ENCODE peak calls at places on chromosomes 13 and 19, in seven cellular contexts. One of them, this sample, is unnamed.

GRCh38 chr19:16612631-16613030 is 15.4 kb downstream of the MED26 start:
- DNase-seq in K562: no peak
- DNase-seq in HCT116: no peak
- DNase-seq in H1: no peak
- DNase-seq in SK-N-SH: no peak
- DNase-seq in GM12878: no peak
- DNase-seq in HepG2: no peak
- DNase-seq in this sample: no peak

GRCh38 chr13:113880651-113881611 is 17.1 kb upstream of the GAS6 start:
- DNase-seq in K562: no peak
- DNase-seq in HCT116: no peak
- DNase-seq in H1: no peak
- DNase-seq in SK-N-SH: no peak
- DNase-seq in GM12878: no peak
- DNase-seq in HepG2: no peak
- DNase-seq in this sample: no peak

GRCh38 chr13:87671824-87672603 is 843 bp downstream of the SLITRK5 start:
- DNase-seq in K562: no peak
- DNase-seq in HCT116: no peak
- DNase-seq in H1: no peak
- DNase-seq in SK-N-SH: peak
- DNase-seq in GM12878: no peak
- DNase-seq in HepG2: no peak
- DNase-seq in this sample: no peak

GRCh38 chr19:34254552-34255432 is at the start of gene GARRE1:
- DNase-seq in K562: peak
- DNase-seq in HCT116: no peak
- DNase-seq in H1: no peak
- DNase-seq in SK-N-SH: peak
- DNase-seq in GM12878: no peak
- DNase-seq in HepG2: no peak
- DNase-seq in this sample: peak

GRCh38 chr19:42064432-42064831 is 5.6 kb downstream of the GRIK5 start:
- DNase-seq in K562: no peak
- DNase-seq in HCT116: no peak
- DNase-seq in H1: no peak
- DNase-seq in SK-N-SH: no peak
- DNase-seq in GM12878: no peak
- DNase-seq in HepG2: no peak
- DNase-seq in this sample: no peak

GRCh38 chr13:22336460-22336859 is 665.6 kb downstream of the FGF9 start:
- DNase-seq in K562: no peak
- DNase-seq in HCT116: no peak
- DNase-seq in H1: no peak
- DNase-seq in SK-N-SH: no peak
- DNase-seq in GM12878: no peak
- DNase-seq in HepG2: no peak
- DNase-seq in this sample: no peak

GRCh38 chr19:21848706-21849105 is 12.7 kb upstream of the ZNF43 start:
- DNase-seq in K562: no peak
- DNase-seq in HCT116: no peak
- DNase-seq in H1: no peak
- DNase-seq in SK-N-SH: no peak
- DNase-seq in GM12878: no peak
- DNase-seq in HepG2: no peak
- DNase-seq in this sample: peak

GRCh38 chr19:10568444-10568825 is 344 bp downstream of the CDKN2D start:
- DNase-seq in K562: no peak
- DNase-seq in HCT116: no peak
- DNase-seq in H1: no peak
- DNase-seq in SK-N-SH: no peak
- DNase-seq in GM12878: no peak
- DNase-seq in HepG2: no peak
- DNase-seq in this sample: peak

GRCh38 chr19:47186337-47187022 is 44.5 kb downstream of the BBC3 start:
- DNase-seq in K562: no peak
- DNase-seq in HCT116: no peak
- DNase-seq in H1: no peak
- DNase-seq in SK-N-SH: peak
- DNase-seq in GM12878: peak
- DNase-seq in HepG2: no peak
- DNase-seq in this sample: no peak

GRCh38 chr13:32988588-32989256 is 27.5 kb upstream of the KL start:
- DNase-seq in K562: no peak
- DNase-seq in HCT116: no peak
- DNase-seq in H1: no peak
- DNase-seq in SK-N-SH: no peak
- DNase-seq in GM12878: no peak
- DNase-seq in HepG2: no peak
- DNase-seq in this sample: no peak

GRCh38 chr13:98172570-98173405 is 4.3 kb downstream of the RNF113B start:
- DNase-seq in K562: no peak
- DNase-seq in HCT116: no peak
- DNase-seq in H1: no peak
- DNase-seq in SK-N-SH: peak
- DNase-seq in GM12878: no peak
- DNase-seq in HepG2: no peak
- DNase-seq in this sample: peak

GRCh38 chr19:2578391-2578826 is 102.5 kb downstream of the GADD45B start:
- DNase-seq in K562: no peak
- DNase-seq in HCT116: no peak
- DNase-seq in H1: no peak
- DNase-seq in SK-N-SH: no peak
- DNase-seq in GM12878: no peak
- DNase-seq in HepG2: no peak
- DNase-seq in this sample: peak

GRCh38 chr13:71021810-71022422 is 845.1 kb downstream of the DACH1 start:
- DNase-seq in K562: no peak
- DNase-seq in HCT116: no peak
- DNase-seq in H1: no peak
- DNase-seq in SK-N-SH: no peak
- DNase-seq in GM12878: no peak
- DNase-seq in HepG2: no peak
- DNase-seq in this sample: no peak

GRCh38 chr19:48186541-48186991 is 16.1 kb downstream of the ZSWIM9 start:
- DNase-seq in K562: no peak
- DNase-seq in HCT116: no peak
- DNase-seq in H1: no peak
- DNase-seq in SK-N-SH: no peak
- DNase-seq in GM12878: no peak
- DNase-seq in HepG2: no peak
- DNase-seq in this sample: no peak

DNA sequence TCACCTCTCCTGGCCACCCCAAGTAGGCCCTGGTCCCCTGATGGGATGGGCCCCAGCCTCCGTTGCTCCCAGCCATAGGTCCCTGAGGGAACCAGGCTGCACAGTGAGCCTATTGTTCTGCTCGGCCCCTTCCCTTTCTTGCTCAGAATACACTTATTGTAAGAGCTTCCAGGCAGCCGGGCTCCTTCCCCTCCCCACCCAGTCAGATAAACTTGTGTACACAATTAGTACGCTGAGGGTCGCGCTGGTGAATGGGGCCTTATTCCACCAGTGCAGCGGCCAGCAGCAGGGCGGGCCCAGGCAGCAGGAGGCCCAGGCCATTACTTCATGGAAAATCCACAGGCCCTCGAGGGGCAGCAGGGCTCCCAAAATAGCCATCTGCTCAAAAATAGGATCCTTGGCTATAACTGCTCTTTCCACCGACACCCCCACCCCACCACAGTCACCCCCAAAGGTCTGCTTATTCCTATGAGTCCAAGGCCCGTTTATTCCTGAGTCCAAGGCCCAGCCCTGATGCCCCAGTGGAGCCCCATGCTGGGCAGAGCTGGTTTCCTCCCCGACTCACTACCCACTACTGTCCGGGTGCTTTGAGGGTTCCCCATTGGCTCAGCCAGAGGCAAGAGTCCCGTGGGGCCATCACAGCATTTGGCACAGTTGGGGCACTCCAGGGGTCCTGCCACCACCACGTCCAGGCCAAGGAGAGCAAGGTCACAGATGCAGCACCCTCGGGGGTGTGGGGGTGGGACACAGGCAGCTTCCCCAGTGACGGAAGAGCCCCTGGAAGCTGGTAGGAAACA is 22.1 kb downstream of the CAPN12 start:
- DNase-seq in K562: no peak
- DNase-seq in HCT116: no peak
- DNase-seq in H1: no peak
- DNase-seq in SK-N-SH: no peak
- DNase-seq in GM12878: no peak
- DNase-seq in HepG2: peak
- DNase-seq in this sample: no peak
- TF ChIP-seq JUND in K562: no peak
- TF ChIP-seq JUND in HCT116: no peak
- TF ChIP-seq JUND in H1: no peak
- TF ChIP-seq JUND in SK-N-SH: no peak
- TF ChIP-seq JUND in GM12878: no peak
- TF ChIP-seq JUND in HepG2: no peak
- TF ChIP-seq JUND in this sample: no peak

GRCh38 chr19:43780706-43781525 is at the start of gene KCNN4:
- DNase-seq in K562: peak
- DNase-seq in HCT116: peak
- DNase-seq in H1: no peak
- DNase-seq in SK-N-SH: no peak
- DNase-seq in GM12878: no peak
- DNase-seq in HepG2: no peak
- DNase-seq in this sample: no peak

GRCh38 chr19:43777163-43777700 is 3.5 kb downstream of the KCNN4 start:
- DNase-seq in K562: peak
- DNase-seq in HCT116: no peak
- DNase-seq in H1: no peak
- DNase-seq in SK-N-SH: peak
- DNase-seq in GM12878: no peak
- DNase-seq in HepG2: no peak
- DNase-seq in this sample: no peak

GRCh38 chr19:43778651-43779050 is 2.1 kb downstream of the KCNN4 start:
- DNase-seq in K562: no peak
- DNase-seq in HCT116: no peak
- DNase-seq in H1: no peak
- DNase-seq in SK-N-SH: no peak
- DNase-seq in GM12878: no peak
- DNase-seq in HepG2: no peak
- DNase-seq in this sample: no peak

GRCh38 chr19:43779820-43780219 is 953 bp downstream of the KCNN4 start:
- DNase-seq in K562: no peak
- DNase-seq in HCT116: no peak
- DNase-seq in H1: no peak
- DNase-seq in SK-N-SH: no peak
- DNase-seq in GM12878: no peak
- DNase-seq in HepG2: no peak
- DNase-seq in this sample: no peak

GRCh38 chr19:43779147-43779819 is 1.5 kb downstream of the KCNN4 start:
- DNase-seq in K562: no peak
- DNase-seq in HCT116: no peak
- DNase-seq in H1: no peak
- DNase-seq in SK-N-SH: no peak
- DNase-seq in GM12878: no peak
- DNase-seq in HepG2: no peak
- DNase-seq in this sample: no peak
- TF ChIP-seq JUND in K562: no peak
- TF ChIP-seq JUND in HCT116: no peak
- TF ChIP-seq JUND in H1: no peak
- TF ChIP-seq JUND in SK-N-SH: no peak
- TF ChIP-seq JUND in GM12878: no peak
- TF ChIP-seq JUND in HepG2: no peak
- TF ChIP-seq JUND in this sample: no peak

DNA sequence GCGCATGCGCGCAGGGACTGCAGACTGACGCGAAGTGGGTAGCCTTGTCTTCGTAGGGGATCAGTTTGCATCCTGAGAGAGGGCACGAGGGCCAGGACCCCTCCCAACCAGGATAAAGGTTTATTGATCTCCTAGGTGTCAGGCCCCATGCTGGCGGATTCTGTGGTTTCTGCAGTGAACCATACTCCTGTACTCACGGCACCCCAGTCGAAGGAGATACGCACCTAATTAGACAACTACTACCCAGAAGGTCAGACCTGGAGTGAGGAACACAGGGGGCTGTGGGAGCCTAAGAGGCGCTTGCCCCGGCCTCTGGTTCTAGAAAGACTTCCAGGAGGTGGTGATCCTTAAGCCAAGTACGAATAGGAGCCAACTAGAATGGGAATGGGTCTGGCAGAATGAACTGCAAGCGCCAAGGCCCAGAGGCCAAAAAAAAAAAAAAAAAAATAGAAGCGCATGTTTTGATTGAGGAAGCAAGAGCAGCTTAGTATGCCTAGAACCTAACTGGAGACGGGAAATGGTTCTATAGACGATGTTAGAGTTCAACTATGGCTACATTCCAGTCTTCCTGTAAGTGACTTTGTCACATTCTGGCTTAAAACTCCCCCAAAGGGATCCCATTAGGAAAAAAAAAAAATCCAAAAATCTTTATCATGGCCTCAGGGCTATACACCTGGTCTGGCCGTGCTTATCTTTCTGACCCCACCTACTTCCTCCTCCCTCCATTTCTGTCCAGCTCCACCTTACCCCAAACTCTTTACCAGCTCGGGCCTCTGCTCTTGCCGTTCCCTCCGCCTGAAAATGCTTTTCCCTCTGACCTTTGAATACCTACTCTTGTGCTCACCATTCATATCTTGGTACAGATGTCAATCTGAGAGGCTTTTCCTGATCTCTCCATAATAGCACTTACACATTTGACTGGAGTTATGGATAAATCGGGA is 902 bp upstream of the ZNF428 start:
- DNase-seq in K562: peak
- DNase-seq in HCT116: no peak
- DNase-seq in H1: no peak
- DNase-seq in SK-N-SH: no peak
- DNase-seq in GM12878: no peak
- DNase-seq in HepG2: no peak
- DNase-seq in this sample: no peak
- TF ChIP-seq JUND in K562: no peak
- TF ChIP-seq JUND in HCT116: no peak
- TF ChIP-seq JUND in H1: no peak
- TF ChIP-seq JUND in SK-N-SH: no peak
- TF ChIP-seq JUND in GM12878: no peak
- TF ChIP-seq JUND in HepG2: no peak
- TF ChIP-seq JUND in this sample: no peak

GRCh38 chr13:45162194-45162593 is 38.7 kb downstream of the KCTD4 start:
- DNase-seq in K562: no peak
- DNase-seq in HCT116: no peak
- DNase-seq in H1: no peak
- DNase-seq in SK-N-SH: no peak
- DNase-seq in GM12878: no peak
- DNase-seq in HepG2: no peak
- DNase-seq in this sample: no peak
- TF ChIP-seq JUND in K562: no peak
- TF ChIP-seq JUND in HCT116: no peak
- TF ChIP-seq JUND in H1: no peak
- TF ChIP-seq JUND in SK-N-SH: no peak
- TF ChIP-seq JUND in GM12878: no peak
- TF ChIP-seq JUND in HepG2: no peak
- TF ChIP-seq JUND in this sample: no peak